ENCODE peak calls at places on chromosomes 1 and 21, in six cellular contexts. C, F, Y, A, E and O are unnamed samples.
A peak's percentile ranks its signal among the peaks of the same experiment; 100 is the strongest.

GRCh38 chr1:25744140-25744581 is 55.8 kb upstream of the SELENON start:
- DNase-seq in C (peak; percentile 68), F (peak; percentile 82), Y (peak; percentile 58), A (peak; percentile 77), E (peak; percentile 73), O (peak; percentile 74)

GRCh38 chr1:218686258-218686657 is 341.1 kb downstream of the TGFB2 start:
- DNase-seq in C (peak; percentile 94), F (peak; percentile 65), Y (no peak), A (peak; percentile 72), E (no peak), O (peak; percentile 94)

GRCh38 chr1:48470506-48470905 is 1.5 kb downstream of the SPATA6 start:
- DNase-seq in C (peak; percentile 47), F (peak; percentile 58), Y (no peak), A (peak; percentile 61), E (peak; percentile 43), O (peak; percentile 12)

GRCh38 chr1:7953850-7954609 is 7.5 kb upstream of the PARK7 start:
- DNase-seq in C (peak; percentile 91), F (peak; percentile 95), Y (peak; percentile 92), A (peak; percentile 89), E (peak; percentile 97), O (peak; percentile 92)

GRCh38 chr1:200039849-200040479 is 12.5 kb downstream of the NR5A2 start:
- DNase-seq in C (no peak), F (no peak), Y (no peak), A (no peak), E (no peak), O (no peak)

GRCh38 chr1:223700942-223701637 is 11.2 kb upstream of the CAPN2 start:
- DNase-seq in C (peak; percentile 98), F (peak; percentile 94), Y (no peak), A (peak; percentile 98), E (peak; percentile 64), O (peak; percentile 90)

GRCh38 chr1:214496126-214496525 is 55.3 kb downstream of the PTPN14 start:
- DNase-seq in C (no peak), F (no peak), Y (no peak), A (no peak), E (no peak), O (no peak)

GRCh38 chr1:93324486-93325464 is 20.9 kb upstream of the DR1 start:
- DNase-seq in C (peak; percentile 71), F (peak; percentile 53), Y (no peak), A (peak; percentile 85), E (no peak), O (peak; percentile 59)

GRCh38 chr1:184567016-184567415 is 180.2 kb downstream of the C1orf21 start:
- DNase-seq in C (no peak), F (no peak), Y (no peak), A (no peak), E (no peak), O (no peak)

GRCh38 chr1:193036337-193037047 is 22.7 kb downstream of the UCHL5 start:
- DNase-seq in C (no peak), F (no peak), Y (no peak), A (no peak), E (no peak), O (no peak)

GRCh38 chr1:11318982-11319381 is 46.0 kb downstream of the UBIAD1 start:
- DNase-seq in C (no peak), F (no peak), Y (no peak), A (no peak), E (no peak), O (no peak)

GRCh38 chr1:203743101-203743501 is 21.9 kb upstream of the LAX1 start:
- DNase-seq in C (no peak), F (no peak), Y (no peak), A (peak; percentile 14), E (no peak), O (no peak)

GRCh38 chr1:19889656-19890055 is 7.5 kb downstream of the OTUD3 start:
- DNase-seq in C (no peak), F (no peak), Y (no peak), A (no peak), E (no peak), O (no peak)

GRCh38 chr1:154478639-154479038 is 23.4 kb upstream of the TDRD10 start:
- DNase-seq in C (peak; percentile 19), F (peak; percentile 50), Y (no peak), A (peak; percentile 45), E (no peak), O (no peak)

GRCh38 chr1:51671527-51672325 is 54.8 kb downstream of the OSBPL9 start:
- DNase-seq in C (peak; percentile 88), F (peak; percentile 68), Y (no peak), A (peak; percentile 36), E (no peak), O (peak; percentile 86)

GRCh38 chr1:115429242-115429641 is 91.2 kb upstream of the NGF start:
- DNase-seq in C (peak; percentile 29), F (peak; percentile 57), Y (no peak), A (peak; percentile 84), E (no peak), O (no peak)

GRCh38 chr21:34669149-34669879 is 520 bp downstream of the CLIC6 start:
- DNase-seq in C (no peak), F (no peak), Y (no peak), A (peak; percentile 29), E (peak; percentile 40), O (no peak)
- H3K4me3 ChIP-seq in C (no peak overlapping the region), F (peak overlapping the region; percentile 15), Y (peak overlapping the region; percentile 60), A (peak overlapping the region; percentile 11), E (peak overlapping the region; percentile 49), O (peak overlapping the region; percentile 18)

GRCh38 chr1:183032122-183032921 is 9.1 kb downstream of the LAMC1 start:
- DNase-seq in C (peak; percentile 38), F (no peak), Y (no peak), A (no peak), E (no peak), O (peak; percentile 42)

GRCh38 chr1:183027031-183027430 is 3.8 kb downstream of the LAMC1 start:
- DNase-seq in C (no peak), F (no peak), Y (no peak), A (peak; percentile 60), E (no peak), O (no peak)

GRCh38 chr1:183029591-183030000 is 6.4 kb downstream of the LAMC1 start:
- DNase-seq in C (peak; percentile 24), F (peak; percentile 52), Y (no peak), A (peak; percentile 92), E (no peak), O (peak; percentile 57)

GRCh38 chr1:183027791-183028190 is 4.6 kb downstream of the LAMC1 start:
- DNase-seq in C (no peak), F (no peak), Y (no peak), A (no peak), E (no peak), O (no peak)

GRCh38 chr1:183030053-183030452 is 6.8 kb downstream of the LAMC1 start:
- DNase-seq in C (peak; percentile 66), F (peak; percentile 85), Y (no peak), A (peak; percentile 76), E (no peak), O (peak; percentile 85)
- H3K4me3 ChIP-seq in C (no peak overlapping the region), F (no peak overlapping the region), Y (no peak overlapping the region), A (peak overlapping the region; percentile 97), E (no peak overlapping the region), O (peak overlapping the region; percentile 5)

GRCh38 chr1:221726331-221726692 is 15.6 kb downstream of the DUSP10 start:
- DNase-seq in C (no peak), F (no peak), Y (no peak), A (no peak), E (no peak), O (no peak)
- H3K4me3 ChIP-seq in C (no peak overlapping the region), F (no peak overlapping the region), Y (no peak overlapping the region), A (peak overlapping the region; percentile 51), E (no peak overlapping the region), O (no peak overlapping the region)

GRCh38 chr1:91503975-91504530 is 3.4 kb downstream of the CDC7 start:
- DNase-seq in C (no peak), F (no peak), Y (no peak), A (no peak), E (no peak), O (no peak)

GRCh38 chr1:91502138-91502881 is 1.7 kb downstream of the CDC7 start:
- DNase-seq in C (no peak), F (no peak), Y (no peak), A (no peak), E (no peak), O (no peak)

GRCh38 chr1:91503332-91503900 is 2.8 kb downstream of the CDC7 start:
- DNase-seq in C (no peak), F (no peak), Y (no peak), A (no peak), E (no peak), O (no peak)

GRCh38 chr1:91501527-91501859 is 842 bp downstream of the CDC7 start:
- DNase-seq in C (no peak), F (peak; percentile 57), Y (no peak), A (peak; percentile 73), E (no peak), O (no peak)

DNA sequence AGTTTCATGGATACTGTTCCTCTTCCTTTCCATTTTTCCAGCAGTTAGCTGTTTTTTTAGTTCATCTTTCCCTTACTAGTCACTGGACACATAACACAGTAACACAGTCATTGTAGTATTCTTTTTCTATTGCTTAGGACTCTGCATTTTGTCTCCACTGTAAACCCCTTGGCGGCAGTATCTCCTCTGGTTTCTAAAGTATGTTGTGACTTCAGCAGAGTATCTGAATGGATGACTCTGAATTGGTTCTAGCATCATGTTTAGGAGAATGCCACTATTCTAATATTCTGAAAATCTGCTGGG is 2.2 kb downstream of the CDC7 start:
- DNase-seq in C (peak; percentile 54), F (peak; percentile 51), Y (no peak), A (peak; percentile 29), E (no peak), O (no peak)
- H3K4me3 ChIP-seq in C (peak overlapping the region; percentile 75), F (no peak overlapping the region), Y (no peak overlapping the region), A (peak overlapping the region; percentile 92), E (no peak overlapping the region), O (no peak overlapping the region)

DNA sequence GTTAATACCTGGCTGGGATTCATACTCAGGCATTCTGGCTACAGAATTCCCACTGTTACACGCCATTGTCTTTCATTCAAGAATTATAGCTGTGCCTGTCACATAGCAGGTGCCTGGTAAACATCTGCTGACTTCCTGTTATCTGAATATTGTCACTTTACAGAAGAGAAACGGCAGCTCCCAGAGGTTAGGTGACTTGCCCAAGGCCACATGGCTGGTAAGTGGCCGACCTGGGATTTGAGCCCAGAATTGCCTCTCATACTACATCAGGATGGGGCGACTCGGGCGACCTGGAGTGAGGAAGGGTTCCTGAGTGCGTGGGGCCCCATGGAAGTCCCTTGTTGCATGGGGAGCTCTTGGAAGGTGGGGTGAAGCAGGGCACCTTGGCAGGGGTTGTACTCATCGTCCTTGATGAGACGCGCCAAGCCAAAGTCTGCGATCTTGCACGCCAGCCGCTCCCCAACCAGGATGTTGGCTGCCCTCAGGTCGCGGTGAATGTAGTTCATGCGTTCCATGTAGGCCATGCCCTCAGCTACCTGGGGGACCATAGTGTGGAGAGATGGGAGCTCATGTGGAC is 10.2 kb upstream of the AHDC1 start:
- DNase-seq in C (no peak), F (no peak), Y (no peak), A (no peak), E (no peak), O (no peak)
- H3K4me3 ChIP-seq in C (no peak overlapping the region), F (no peak overlapping the region), Y (no peak overlapping the region), A (no peak overlapping the region), E (no peak overlapping the region), O (no peak overlapping the region)

GRCh38 chr1:234199476-234200127 is 173.7 kb upstream of the COA6 start:
- DNase-seq in C (no peak), F (no peak), Y (no peak), A (peak; percentile 22), E (no peak), O (no peak)
- H3K4me3 ChIP-seq in C (no peak overlapping the region), F (no peak overlapping the region), Y (no peak overlapping the region), A (no peak overlapping the region), E (no peak overlapping the region), O (no peak overlapping the region)

GRCh38 chr1:99646885-99647284 is 972 bp downstream of the PALMD start:
- DNase-seq in C (no peak), F (no peak), Y (no peak), A (no peak), E (no peak), O (no peak)
- H3K4me3 ChIP-seq in C (no peak overlapping the region), F (no peak overlapping the region), Y (peak overlapping the region; percentile 49), A (no peak overlapping the region), E (peak overlapping the region; percentile 28), O (peak overlapping the region; percentile 33)